ENCODE peak calls at places on chromosomes 12 and 14, in four cellular contexts. U is K562, Y is WTC11, N is GM12878. Q is an unnamed sample.

GRCh38 chr14:96349286-96350075 is 13.7 kb downstream of the ATG2B start:
- DNase-seq in U (peak; percentile 41), Y (no peak), N (no peak), Q (no peak)

GRCh38 chr12:113276306-113276705 is 55.0 kb downstream of the TPCN1 start:
- DNase-seq in U (no peak), Y (no peak), N (no peak), Q (no peak)

GRCh38 chr12:90152897-90153624 is 444.4 kb upstream of the ATP2B1 start:
- DNase-seq in U (no peak), Y (peak; percentile 15), N (no peak), Q (no peak)

GRCh38 chr12:67681145-67681778 is 32.7 kb downstream of the DYRK2 start:
- DNase-seq in U (no peak), Y (no peak), N (no peak), Q (no peak)

GRCh38 chr14:36874396-36875138 is 212.9 kb downstream of the PAX9 start:
- DNase-seq in U (no peak), Y (no peak), N (no peak), Q (no peak)

GRCh38 chr12:116919247-116919671 is 8.5 kb downstream of the FBXW8 start:
- DNase-seq in U (peak; percentile 87), Y (no peak), N (no peak), Q (no peak)

GRCh38 chr12:10288989-10289388 is 18.7 kb upstream of the KLRD1 start:
- DNase-seq in U (no peak), Y (no peak), N (no peak), Q (no peak)

GRCh38 chr12:724194-724855 is 28.1 kb upstream of the WNK1 start:
- DNase-seq in U (peak; percentile 36), Y (no peak), N (no peak), Q (no peak)

GRCh38 chr14:89351364-89351957 is 65.6 kb downstream of the FOXN3 start:
- DNase-seq in U (no peak), Y (peak; percentile 27), N (peak; percentile 54), Q (no peak)

GRCh38 chr14:25050494-25051170 is 685 bp upstream of the STXBP6 start:
- DNase-seq in U (peak; percentile 6), Y (no peak), N (no peak), Q (no peak)

GRCh38 chr14:24271134-24271833 is at the start of gene RABGGTA:
- DNase-seq in U (peak; percentile 91), Y (peak; percentile 95), N (peak; percentile 80), Q (peak; percentile 97)

GRCh38 chr12:54329756-54330155 is 4.8 kb downstream of the COPZ1 start:
- DNase-seq in U (no peak), Y (no peak), N (no peak), Q (no peak)

GRCh38 chr14:89185919-89186849 is 230.8 kb downstream of the FOXN3 start:
- DNase-seq in U (peak; percentile 10), Y (no peak), N (no peak), Q (no peak)

GRCh38 chr14:54312166-54312801 is 84.5 kb upstream of the CDKN3 start:
- DNase-seq in U (no peak), Y (no peak), N (no peak), Q (no peak)

GRCh38 chr12:57887631-57888406 is 41.3 kb upstream of the CTDSP2 start:
- DNase-seq in U (no peak), Y (peak; percentile 19), N (no peak), Q (peak; percentile 77)

GRCh38 chr12:68189766-68190700 is 30.5 kb upstream of the IFNG start:
- DNase-seq in U (no peak), Y (no peak), N (no peak), Q (no peak)

GRCh38 chr12:104951759-104952509 is 6.2 kb downstream of the SLC41A2 start:
- DNase-seq in U (no peak), Y (no peak), N (no peak), Q (no peak)

GRCh38 chr14:65637780-65638179 is 225.2 kb downstream of the FUT8 start:
- DNase-seq in U (no peak), Y (no peak), N (peak; percentile 72), Q (no peak)

GRCh38 chr12:56151672-56152131 is 685 bp upstream of the MYL6B start:
- DNase-seq in U (peak; percentile 81), Y (peak; percentile 72), N (no peak), Q (peak; percentile 71)

GRCh38 chr12:27431185-27431584 is 15.4 kb upstream of the SMCO2 start:
- DNase-seq in U (no peak), Y (no peak), N (no peak), Q (no peak)

GRCh38 chr12:112418248-112418595 is 525 bp upstream of the PTPN11 start:
- DNase-seq in U (peak; percentile 59), Y (peak; percentile 14), N (no peak), Q (no peak)

GRCh38 chr12:99498756-99499155 is 148.8 kb upstream of the GARIN6 start:
- DNase-seq in U (no peak), Y (no peak), N (no peak), Q (no peak)

GRCh38 chr12:78101946-78102635 is 271.4 kb downstream of the NAV3 start:
- DNase-seq in U (no peak), Y (peak; percentile 22), N (no peak), Q (no peak)

GRCh38 chr12:49422038-49422575 is 54.8 kb downstream of the SPATS2 start:
- DNase-seq in U (peak; percentile 45), Y (no peak), N (no peak), Q (no peak)

GRCh38 chr14:76486251-76486743 is 110.4 kb downstream of the ESRRB start:
- DNase-seq in U (no peak), Y (no peak), N (no peak), Q (peak; percentile 73)

GRCh38 chr12:80190001-80190400 is 90.7 kb downstream of the OTOGL start:
- DNase-seq in U (peak; percentile 5), Y (no peak), N (no peak), Q (no peak)

GRCh38 chr12:80186727-80187217 is 87.4 kb downstream of the OTOGL start:
- DNase-seq in U (peak; percentile 69), Y (peak; percentile 37), N (peak; percentile 26), Q (peak; percentile 30)

GRCh38 chr12:80188566-80188965 is 89.2 kb downstream of the OTOGL start:
- DNase-seq in U (no peak), Y (no peak), N (no peak), Q (no peak)

GRCh38 chr12:80187660-80188090 is 88.3 kb downstream of the OTOGL start:
- DNase-seq in U (no peak), Y (no peak), N (peak; percentile 40), Q (no peak)

DNA sequence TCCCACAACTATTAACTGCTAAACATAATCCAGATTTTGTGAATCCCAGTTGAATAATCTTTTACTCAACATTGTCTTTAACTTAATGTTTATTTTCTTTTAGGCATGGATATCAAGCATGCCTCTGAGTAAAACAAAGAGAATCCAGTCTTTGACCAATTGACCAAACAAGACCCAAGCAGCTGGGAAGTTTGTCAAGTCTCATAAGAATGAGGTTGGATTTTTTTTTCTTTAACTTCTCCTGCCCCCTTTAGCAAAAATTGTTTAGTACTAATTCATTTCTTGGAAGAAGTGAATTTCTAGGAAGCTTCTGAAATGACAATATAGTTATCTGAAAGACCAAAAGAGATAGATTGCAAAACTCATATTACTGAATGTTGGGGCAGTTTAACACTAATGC is 89.9 kb downstream of the OTOGL start:
- DNase-seq in U (no peak), Y (no peak), N (no peak), Q (no peak)
- TF ChIP-seq USF1 in U (no peak), Y (no peak), N (no peak), Q (no peak)

GRCh38 chr12:115437061-115437567 is 753.1 kb upstream of the TBX3 start:
- DNase-seq in U (no peak), Y (no peak), N (no peak), Q (no peak)
- TF ChIP-seq USF1 in U (no peak), Y (no peak), N (no peak), Q (no peak)

DNA sequence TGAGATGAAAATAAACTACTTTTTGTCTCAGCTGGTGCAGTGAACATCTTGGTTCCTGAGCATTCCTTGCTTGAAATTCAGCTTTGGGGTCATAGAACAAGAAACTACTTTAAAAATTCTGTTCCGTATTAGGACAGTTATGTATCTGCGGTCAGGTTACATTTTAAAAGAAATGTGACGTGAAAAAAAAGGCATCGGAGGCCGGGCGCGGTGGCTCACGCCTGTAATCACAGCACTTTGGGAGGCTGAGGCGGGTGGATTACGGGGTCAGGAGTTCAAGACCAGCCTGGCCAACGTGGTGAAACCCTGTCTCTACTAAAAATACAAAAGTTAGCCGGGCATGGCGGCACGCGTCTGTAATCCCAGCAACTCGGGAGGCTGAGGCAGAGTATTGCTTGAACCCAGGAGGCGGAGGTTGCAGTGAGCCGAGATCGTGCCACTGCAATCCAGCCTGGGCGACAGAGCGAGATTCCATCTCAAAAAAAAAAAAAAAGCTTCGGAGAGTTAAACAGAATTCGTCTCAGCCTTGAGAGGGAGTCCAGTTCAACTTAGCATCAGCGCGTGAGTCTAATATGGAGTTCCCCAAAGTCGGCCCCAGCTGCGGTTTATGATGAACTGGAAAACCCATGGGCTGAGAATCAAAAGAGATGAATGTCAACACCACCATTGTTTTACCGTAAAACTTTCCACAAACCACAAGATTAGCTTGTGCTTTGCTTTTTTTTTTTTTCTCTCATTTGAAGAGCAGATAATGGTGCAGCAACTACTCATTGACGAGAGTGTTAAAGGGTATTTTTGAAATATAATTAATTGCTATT is 2.1 kb upstream of the SLC2A13 start:
- DNase-seq in U (no peak), Y (no peak), N (no peak), Q (no peak)
- TF ChIP-seq USF1 in U (no peak), Y (no peak), N (no peak), Q (no peak)

DNA sequence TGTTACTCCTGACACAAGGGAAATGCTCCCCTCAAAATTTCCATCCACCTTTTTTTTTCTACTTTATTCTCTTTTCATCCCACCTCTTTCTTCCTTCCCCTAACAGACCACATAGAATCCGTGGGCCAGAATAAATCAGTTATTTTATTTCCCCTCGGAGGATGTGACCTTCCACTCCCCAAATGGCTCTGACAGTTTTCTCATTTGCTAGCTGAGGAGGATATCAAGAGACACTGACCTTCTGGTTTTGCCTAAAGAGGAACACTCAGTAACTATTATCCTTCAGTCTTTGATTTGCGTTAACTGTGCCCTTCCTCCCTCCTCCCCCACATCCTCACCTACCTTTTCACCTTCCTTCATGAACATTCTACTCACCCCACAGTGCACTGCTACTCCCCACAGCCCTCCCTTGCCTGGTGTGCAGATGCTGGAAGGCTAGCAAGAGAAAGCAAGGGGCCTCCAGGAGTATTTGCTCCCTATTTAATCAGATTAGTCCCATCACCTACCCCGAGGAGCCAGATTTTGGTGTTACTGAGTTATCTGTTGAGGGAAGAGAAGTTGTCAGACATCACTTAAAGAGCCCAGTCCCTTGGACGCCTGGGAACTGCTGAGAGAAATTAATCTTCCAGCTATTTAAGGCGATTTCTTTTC is 11.7 kb downstream of the PSMB5 start:
- DNase-seq in U (no peak), Y (no peak), N (no peak), Q (no peak)
- TF ChIP-seq USF1 in U (no peak), Y (no peak), N (no peak), Q (no peak)

GRCh38 chr14:52327374-52328226 is 13.5 kb downstream of the PTGER2 start:
- DNase-seq in U (no peak), Y (no peak), N (no peak), Q (no peak)
- TF ChIP-seq USF1 in U (no peak), Y (no peak), N (no peak), Q (no peak)

GRCh38 chr14:92041203-92041602 is 1.3 kb upstream of the TRIP11 start:
- DNase-seq in U (no peak), Y (no peak), N (no peak), Q (no peak)

GRCh38 chr14:92040431-92041040 is 677 bp upstream of the TRIP11 start:
- DNase-seq in U (peak; percentile 22), Y (no peak), N (peak; percentile 25), Q (peak; percentile 47)

GRCh38 chr14:92037989-92038388 is 1.9 kb downstream of the TRIP11 start:
- DNase-seq in U (peak; percentile 5), Y (no peak), N (no peak), Q (peak; percentile 6)

GRCh38 chr14:92039073-92039719 is 663 bp downstream of the TRIP11 start:
- DNase-seq in U (peak; percentile 56), Y (peak; percentile 77), N (no peak), Q (peak; percentile 65)

GRCh38 chr14:92039720-92040430 is at the start of gene TRIP11:
- DNase-seq in U (peak; percentile 91), Y (peak; percentile 93), N (peak; percentile 72), Q (peak; percentile 90)
- TF ChIP-seq USF1 in U (no peak), Y (no peak), N (no peak), Q (peak; percentile 3)